ENCODE peak calls at places on chromosome 7, in ten cellular contexts. W is nephron progenitor cell, Y is fibroblast of pulmonary artery, I is kidney epithelial cell, K is neural progenitor cell, Z is stomach, X is WTC11, O is tibial artery, Q is HepG2, S is psoas muscle. M is an unnamed sample.

GRCh38 chr7:103551006-103551405 is 105.0 kb upstream of the SLC26A5 start:
- DNase-seq in X (no peak), K (no peak), S (no peak), Z (no peak), Q (no peak), I (no peak), O (no peak), W (no peak), Y (no peak), M (no peak)

GRCh38 chr7:153390955-153391354 is 631.4 kb downstream of the ACTR3B start:
- DNase-seq in O (no peak), Z (no peak), S (no peak), W (no peak), Q (no peak), K (no peak), I (no peak), Y (no peak), X (no peak), M (no peak)

GRCh38 chr7:128274890-128275603 is 34.0 kb downstream of the LEP start:
- DNase-seq in K (no peak), I (no peak), W (no peak), S (no peak), X (no peak), Z (no peak), O (no peak), Q (peak), Y (no peak), M (peak)

GRCh38 chr7:109745677-109746410 is 1176.2 kb downstream of the DNAJB9 start:
- DNase-seq in Y (no peak), X (no peak), Q (no peak), K (no peak), I (no peak), O (no peak), W (no peak), Z (no peak), S (no peak), M (no peak)

GRCh38 chr7:154868901-154869300 is 134.0 kb downstream of the PAXIP1 start:
- DNase-seq in I (no peak), O (no peak), S (no peak), X (no peak), Z (no peak), Q (no peak), K (peak), W (no peak), Y (no peak), M (no peak)

GRCh38 chr7:105673367-105674188 is 92.3 kb upstream of the EFCAB10 start:
- DNase-seq in Z (peak), K (no peak), W (no peak), Y (no peak), S (peak), X (no peak), I (no peak), Q (no peak), O (no peak), M (no peak)

GRCh38 chr7:93203496-93203895 is 22.8 kb downstream of the HEPACAM2 start:
- DNase-seq in S (no peak), W (no peak), K (no peak), O (no peak), Y (no peak), Q (no peak), I (no peak), Z (no peak), X (no peak), M (no peak)

GRCh38 chr7:16318989-16319915 is 102.1 kb downstream of the CRPPA start:
- DNase-seq in W (no peak), K (no peak), S (no peak), Z (no peak), O (no peak), I (no peak), Q (no peak), Y (peak), X (no peak), M (no peak)

GRCh38 chr7:92925876-92926696 is 89.7 kb upstream of the CDK6 start:
- DNase-seq in Z (no peak), K (peak), X (peak), I (no peak), W (peak), S (no peak), Q (peak), O (no peak), Y (peak), M (no peak)

GRCh38 chr7:100887186-100887954 is 2.1 kb downstream of the UFSP1 start:
- DNase-seq in K (no peak), I (no peak), S (no peak), Y (no peak), Q (no peak), O (no peak), W (no peak), X (no peak), Z (no peak), M (peak)

GRCh38 chr7:66039094-66039493 is 36.5 kb upstream of the ASL start:
- DNase-seq in S (no peak), K (no peak), I (no peak), Z (no peak), Q (no peak), O (no peak), W (no peak), X (no peak), Y (no peak), M (no peak)

GRCh38 chr7:28166982-28167715 is 13.4 kb downstream of the JAZF1 start:
- DNase-seq in I (no peak), W (no peak), K (no peak), Z (no peak), Q (no peak), X (no peak), O (no peak), Y (no peak), S (no peak), M (no peak)

GRCh38 chr7:80146561-80146960 is 11.9 kb downstream of the GNAI1 start:
- DNase-seq in X (no peak), Q (no peak), K (no peak), I (no peak), Z (no peak), W (no peak), Y (no peak), S (no peak), O (no peak), M (no peak)

GRCh38 chr7:130733866-130734524 is at the start of gene KLF14:
- DNase-seq in S (peak), K (peak), Y (no peak), I (no peak), O (no peak), Q (no peak), Z (no peak), W (peak), X (peak), M (peak)

GRCh38 chr7:47248797-47249196 is 333.1 kb downstream of the TNS3 start:
- DNase-seq in Z (no peak), K (no peak), X (no peak), Q (no peak), S (no peak), W (no peak), Y (no peak), I (no peak), O (no peak), M (no peak)

GRCh38 chr7:142553216-142553615 is 196.1 kb upstream of the PRSS1 start:
- DNase-seq in W (no peak), K (no peak), O (no peak), X (no peak), Y (no peak), Z (no peak), S (no peak), I (no peak), Q (no peak), M (no peak)

GRCh38 chr7:130959743-130960207 is 225.8 kb upstream of the KLF14 start:
- DNase-seq in I (no peak), X (peak), O (no peak), K (no peak), Y (peak), Z (no peak), W (no peak), Q (peak), S (no peak), M (no peak)

GRCh38 chr7:51459809-51460208 is 143.2 kb upstream of the COBL start:
- DNase-seq in S (no peak), O (no peak), I (no peak), X (peak), Y (no peak), K (peak), Q (no peak), Z (no peak), W (no peak), M (no peak)
- TF ChIP-seq CTCF in S (no peak), O (no peak), I (no peak), X (peak), Y (no peak), K (peak), Q (no peak), Z (no peak), W (no peak), M (no peak)

GRCh38 chr7:89837515-89837914 is 316.8 kb upstream of the STEAP1 start:
- DNase-seq in Z (no peak), O (no peak), I (peak), W (no peak), Y (peak), X (no peak), S (no peak), Q (no peak), K (peak), M (no peak)
- TF ChIP-seq CTCF in Z (no peak), O (no peak), I (no peak), W (no peak), Y (no peak), X (no peak), S (no peak), Q (no peak), K (no peak), M (no peak)

GRCh38 chr7:22269057-22269456 is 87.9 kb downstream of the RAPGEF5 start:
- DNase-seq in I (no peak), W (no peak), K (no peak), O (no peak), S (no peak), X (no peak), Y (no peak), Q (no peak), Z (no peak), M (no peak)

GRCh38 chr7:22271311-22271710 is 85.6 kb downstream of the RAPGEF5 start:
- DNase-seq in Y (no peak), Q (no peak), O (no peak), K (no peak), W (no peak), X (no peak), S (no peak), Z (no peak), I (no peak), M (no peak)

GRCh38 chr7:22267989-22268615 is 88.9 kb downstream of the RAPGEF5 start:
- DNase-seq in S (no peak), Z (no peak), O (no peak), K (no peak), W (no peak), I (no peak), Y (no peak), Q (no peak), X (no peak), M (no peak)

GRCh38 chr7:22270371-22270770 is 86.6 kb downstream of the RAPGEF5 start:
- DNase-seq in W (no peak), Q (no peak), Z (no peak), X (no peak), Y (peak), I (no peak), O (no peak), K (no peak), S (no peak), M (no peak)

GRCh38 chr7:22269963-22270362 is 87.0 kb downstream of the RAPGEF5 start:
- DNase-seq in Q (peak), Z (peak), I (no peak), X (no peak), K (no peak), O (no peak), W (no peak), Y (no peak), S (no peak), M (no peak)
- TF ChIP-seq CTCF in Q (no peak), Z (no peak), I (no peak), X (no peak), K (no peak), O (no peak), W (no peak), Y (no peak), S (no peak), M (no peak)

GRCh38 chr7:20328692-20329091 is 2.0 kb upstream of the ITGB8 start:
- DNase-seq in Y (no peak), O (no peak), K (no peak), W (no peak), S (no peak), Q (no peak), I (no peak), X (no peak), Z (no peak), M (no peak)
- TF ChIP-seq CTCF in Y (no peak), O (no peak), K (no peak), W (no peak), S (no peak), Q (no peak), I (no peak), X (no peak), Z (no peak), M (no peak)

DNA sequence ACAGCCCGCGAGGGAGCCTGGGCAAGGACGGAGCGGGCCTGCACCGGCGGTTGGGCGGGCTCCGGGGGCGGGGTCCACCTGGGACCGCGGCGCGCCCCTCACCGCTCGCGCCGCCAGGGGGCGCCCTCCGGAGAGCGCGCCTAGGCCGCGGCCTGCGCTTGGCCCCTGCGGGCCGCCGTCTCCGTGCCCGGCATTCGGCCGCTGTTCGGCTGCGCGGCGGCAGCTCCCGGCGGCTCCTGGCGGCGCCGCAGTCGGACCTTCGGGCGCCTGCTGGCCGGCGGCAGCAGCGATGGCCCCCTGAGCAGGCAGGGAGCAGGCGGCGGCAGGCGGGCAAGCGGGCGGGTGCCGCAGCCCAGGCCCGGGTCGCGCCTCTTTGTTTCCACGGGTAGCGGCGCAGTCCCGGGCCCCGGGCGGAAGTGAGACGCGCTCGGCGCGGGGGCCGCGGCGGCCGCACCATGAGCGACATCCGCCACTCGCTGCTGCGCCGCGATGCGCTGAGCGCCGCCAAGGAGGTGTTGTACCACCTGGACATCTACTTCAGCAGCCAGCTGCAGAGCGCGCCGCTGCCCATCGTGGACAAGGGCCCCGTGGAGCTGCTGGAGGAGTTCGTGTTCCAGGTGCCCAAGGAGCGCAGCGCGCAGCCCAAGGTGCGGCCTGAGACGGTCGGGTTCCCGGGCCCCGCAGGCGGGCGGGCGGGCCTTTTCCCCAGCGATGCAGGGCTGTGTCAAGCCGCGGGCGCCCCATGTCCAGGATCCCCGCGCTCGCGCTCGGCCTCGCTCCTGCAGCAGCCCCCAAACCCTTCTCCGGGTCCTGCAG is at the start of gene INTS15:
- DNase-seq in K (peak), W (peak), O (peak), Z (peak), Y (peak), Q (peak), S (peak), X (peak), I (no peak), M (peak)
- TF ChIP-seq CTCF in K (peak), W (peak), O (peak), Z (no peak), Y (peak), Q (peak), S (peak), X (peak), I (no peak), M (peak)